ENCODE peak calls at places on chromosomes 1 and 21, in eight cellular contexts. M, W, E, U, O, Y, S and C are unnamed samples.

GRCh38 chr1:214966366-214966765 is 116.2 kb upstream of the KCNK2 start:
- DNase-seq in S (peak), Y (peak), O (no peak), W (no peak), E (no peak), U (peak), M (no peak), C (no peak)

GRCh38 chr1:32014937-32015363 is 1.3 kb downstream of the KHDRBS1 start:
- DNase-seq in S (peak), Y (no peak), O (no peak), M (peak), U (no peak), E (no peak), W (no peak), C (no peak)

GRCh38 chr1:85344256-85344694 is 67.8 kb upstream of the BCL10 start:
- DNase-seq in W (no peak), O (peak), E (peak), Y (peak), M (peak), S (peak), U (no peak), C (no peak)

GRCh38 chr1:26739251-26739914 is 43.6 kb downstream of the ARID1A start:
- DNase-seq in Y (no peak), O (no peak), E (no peak), S (no peak), U (no peak), W (no peak), M (no peak), C (no peak)

GRCh38 chr1:27535386-27535785 is 45.4 kb upstream of the WASF2 start:
- DNase-seq in M (no peak), Y (no peak), U (no peak), E (no peak), S (no peak), W (no peak), O (no peak), C (no peak)

GRCh38 chr1:29550119-29550841 is 314.0 kb downstream of the PTPRU start:
- DNase-seq in E (peak), M (no peak), Y (no peak), O (no peak), U (no peak), S (no peak), W (no peak), C (no peak)

GRCh38 chr21:26835027-26835713 is 10.0 kb downstream of the ADAMTS1 start:
- DNase-seq in S (peak), W (no peak), O (no peak), M (no peak), E (no peak), U (no peak), Y (peak), C (no peak)

GRCh38 chr21:43953028-43953427 is 59.1 kb upstream of the TRAPPC10 start:
- DNase-seq in M (no peak), O (no peak), Y (no peak), E (no peak), U (peak), S (no peak), W (no peak), C (no peak)

GRCh38 chr1:39933956-39934941 is 20.7 kb upstream of the MFSD2A start:
- DNase-seq in U (peak), O (peak), S (peak), W (peak), Y (peak), M (no peak), E (peak), C (no peak)

GRCh38 chr1:93525431-93525830 is 77.5 kb downstream of the FNBP1L start:
- DNase-seq in M (no peak), E (no peak), Y (no peak), U (no peak), W (no peak), S (peak), O (no peak), C (no peak)

GRCh38 chr1:94597701-94598100 is 56.1 kb upstream of the F3 start:
- DNase-seq in O (no peak), S (peak), E (no peak), M (no peak), Y (peak), U (no peak), W (no peak), C (no peak)

GRCh38 chr1:51955797-51956527 is 34.5 kb downstream of the RAB3B start:
- DNase-seq in Y (no peak), W (no peak), S (no peak), E (no peak), M (peak), O (no peak), U (no peak), C (no peak)

GRCh38 chr1:17617787-17618557 is 78.5 kb downstream of the ARHGEF10L start:
- DNase-seq in U (peak), M (no peak), O (no peak), E (no peak), S (peak), Y (peak), W (no peak), C (peak)

GRCh38 chr1:17621691-17622090 is 82.2 kb downstream of the ARHGEF10L start:
- DNase-seq in E (no peak), Y (no peak), M (no peak), S (no peak), U (no peak), W (no peak), O (no peak), C (no peak)

GRCh38 chr1:17618558-17619247 is 79.2 kb downstream of the ARHGEF10L start:
- DNase-seq in O (no peak), U (peak), Y (no peak), M (no peak), W (no peak), E (no peak), S (no peak), C (no peak)

GRCh38 chr1:17622823-17623222 is 83.3 kb downstream of the ARHGEF10L start:
- DNase-seq in U (peak), S (no peak), Y (no peak), W (no peak), O (no peak), E (no peak), M (no peak), C (no peak)

GRCh38 chr1:17620448-17620847 is 81.0 kb downstream of the ARHGEF10L start:
- DNase-seq in W (no peak), U (no peak), Y (no peak), E (no peak), M (no peak), S (no peak), O (no peak), C (no peak)
- H3K4me3 ChIP-seq in W (no peak), U (peak), Y (no peak), E (no peak), M (no peak), S (no peak), O (no peak), C (no peak)

GRCh38 chr1:156491151-156491949 is 9.2 kb downstream of the MEF2D start:
- DNase-seq in M (peak), E (no peak), Y (no peak), W (no peak), O (no peak), S (peak), U (peak), C (no peak)

GRCh38 chr1:156490401-156491032 is 10.1 kb downstream of the MEF2D start:
- DNase-seq in M (peak), E (peak), Y (no peak), S (peak), U (peak), O (no peak), W (no peak), C (no peak)

GRCh38 chr1:156488566-156489165 is 11.9 kb downstream of the MEF2D start:
- DNase-seq in U (no peak), Y (no peak), O (no peak), W (no peak), S (no peak), M (peak), E (no peak), C (no peak)

GRCh38 chr1:156489166-156489934 is 11.2 kb downstream of the MEF2D start:
- DNase-seq in U (peak), S (peak), E (peak), O (no peak), M (peak), W (no peak), Y (no peak), C (no peak)

GRCh38 chr1:156489935-156490293 is 10.7 kb downstream of the MEF2D start:
- DNase-seq in W (no peak), S (no peak), E (no peak), U (no peak), O (no peak), Y (no peak), M (no peak), C (no peak)
- H3K4me3 ChIP-seq in W (no peak), S (peak), E (no peak), U (peak), O (no peak), Y (no peak), M (peak), C (peak)

DNA sequence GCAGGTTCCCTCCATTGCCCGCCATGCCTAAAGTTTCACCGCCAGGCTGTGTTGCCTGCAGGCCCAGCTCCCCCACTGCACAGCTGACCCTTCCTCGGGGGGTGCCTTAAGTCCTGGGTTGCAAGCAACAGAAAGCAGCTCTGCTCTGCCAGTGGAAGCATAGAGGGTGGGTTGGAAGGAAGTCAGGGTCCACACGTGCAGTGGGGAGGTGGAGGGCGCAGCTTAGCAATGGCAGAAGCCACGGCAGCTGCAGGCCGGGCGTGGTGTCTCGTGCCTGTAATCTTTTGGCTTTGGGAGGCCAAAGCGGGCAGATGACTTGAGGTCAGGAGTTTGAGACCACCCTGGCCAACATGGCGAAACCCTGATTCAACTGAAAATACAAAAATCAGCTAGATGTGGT is 106.3 kb upstream of the TMEM51 start:
- DNase-seq in W (no peak), U (no peak), M (no peak), E (no peak), O (no peak), S (no peak), Y (no peak), C (no peak)
- H3K4me3 ChIP-seq in W (no peak), U (no peak), M (no peak), E (no peak), O (no peak), S (no peak), Y (no peak), C (no peak)

DNA sequence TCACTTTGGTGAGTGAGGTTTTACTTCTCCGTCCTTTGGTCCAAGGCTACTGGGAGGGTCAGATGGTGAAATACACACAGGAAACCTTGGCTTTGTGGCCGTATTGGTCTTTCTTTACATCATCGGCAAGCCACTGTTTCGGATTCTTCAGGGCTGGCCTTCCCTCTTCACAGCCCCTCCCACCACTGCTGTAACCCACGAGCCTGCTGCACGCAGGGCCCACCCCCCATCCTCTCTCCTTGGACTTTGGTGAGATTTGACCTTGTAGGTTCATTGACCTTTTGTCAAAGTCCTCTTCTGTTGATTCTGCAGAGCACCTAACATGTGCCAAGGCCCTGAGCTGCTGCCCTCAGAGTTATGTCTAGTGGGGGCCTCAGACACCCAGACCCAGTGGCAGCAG is 328.6 kb downstream of the CAMTA1 start:
- DNase-seq in O (no peak), M (no peak), U (no peak), Y (no peak), E (no peak), S (no peak), W (no peak), C (no peak)
- H3K4me3 ChIP-seq in O (no peak), M (no peak), U (no peak), Y (no peak), E (no peak), S (no peak), W (no peak), C (no peak)

DNA sequence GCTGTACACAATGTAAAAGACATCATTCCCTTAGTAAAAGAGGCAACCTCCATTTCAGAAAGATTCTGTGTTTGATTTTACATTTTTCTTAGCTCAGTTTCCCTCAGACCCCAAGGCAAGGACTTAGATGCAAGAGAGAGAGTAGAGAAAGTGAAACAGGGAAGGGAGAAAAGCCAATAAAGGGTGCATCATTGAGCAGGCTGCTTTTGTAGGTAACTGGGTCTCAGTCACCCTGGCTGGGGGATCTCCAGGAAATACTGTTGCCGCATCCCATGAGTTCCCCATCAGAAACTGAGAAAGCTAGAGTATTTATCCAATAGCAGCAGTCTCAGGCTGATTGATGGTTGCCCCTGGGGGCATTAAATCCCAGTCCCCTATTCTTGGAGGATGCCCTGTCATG is 23.1 kb upstream of the DNAH14 start:
- DNase-seq in M (no peak), O (no peak), U (no peak), Y (no peak), W (no peak), S (no peak), E (no peak), C (no peak)
- H3K4me3 ChIP-seq in M (no peak), O (no peak), U (no peak), Y (no peak), W (no peak), S (no peak), E (no peak), C (no peak)

GRCh38 chr21:18178509-18178908 is 66.1 kb upstream of the CHODL start:
- DNase-seq in O (no peak), U (no peak), S (no peak), Y (no peak), W (no peak), M (no peak), E (no peak), C (no peak)
- H3K4me3 ChIP-seq in O (no peak), U (no peak), S (no peak), Y (no peak), W (no peak), M (no peak), E (no peak), C (no peak)

DNA sequence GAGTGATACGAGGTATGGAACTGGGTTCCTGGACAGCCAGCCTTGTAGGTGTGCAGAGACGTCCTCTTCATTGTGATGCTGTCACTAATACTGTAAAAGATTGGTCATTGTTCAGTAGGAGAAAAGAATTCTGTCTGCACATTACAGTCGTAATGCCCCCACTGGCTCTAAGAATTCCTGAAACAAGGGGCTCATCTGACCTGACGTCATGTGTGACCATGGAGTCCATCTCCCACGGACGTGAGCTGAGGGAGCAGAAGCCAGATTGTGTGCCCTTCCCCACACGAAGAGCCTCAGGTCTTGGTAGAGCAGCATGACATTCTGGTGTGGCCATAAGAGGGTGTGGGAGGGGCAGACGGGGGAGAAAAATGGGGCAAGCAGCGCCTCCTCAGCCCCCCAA is 41.7 kb downstream of the POFUT2 start:
- DNase-seq in E (no peak), S (no peak), M (no peak), O (no peak), W (no peak), U (no peak), Y (no peak), C (no peak)
- H3K4me3 ChIP-seq in E (no peak), S (no peak), M (no peak), O (no peak), W (no peak), U (no peak), Y (no peak), C (no peak)

DNA sequence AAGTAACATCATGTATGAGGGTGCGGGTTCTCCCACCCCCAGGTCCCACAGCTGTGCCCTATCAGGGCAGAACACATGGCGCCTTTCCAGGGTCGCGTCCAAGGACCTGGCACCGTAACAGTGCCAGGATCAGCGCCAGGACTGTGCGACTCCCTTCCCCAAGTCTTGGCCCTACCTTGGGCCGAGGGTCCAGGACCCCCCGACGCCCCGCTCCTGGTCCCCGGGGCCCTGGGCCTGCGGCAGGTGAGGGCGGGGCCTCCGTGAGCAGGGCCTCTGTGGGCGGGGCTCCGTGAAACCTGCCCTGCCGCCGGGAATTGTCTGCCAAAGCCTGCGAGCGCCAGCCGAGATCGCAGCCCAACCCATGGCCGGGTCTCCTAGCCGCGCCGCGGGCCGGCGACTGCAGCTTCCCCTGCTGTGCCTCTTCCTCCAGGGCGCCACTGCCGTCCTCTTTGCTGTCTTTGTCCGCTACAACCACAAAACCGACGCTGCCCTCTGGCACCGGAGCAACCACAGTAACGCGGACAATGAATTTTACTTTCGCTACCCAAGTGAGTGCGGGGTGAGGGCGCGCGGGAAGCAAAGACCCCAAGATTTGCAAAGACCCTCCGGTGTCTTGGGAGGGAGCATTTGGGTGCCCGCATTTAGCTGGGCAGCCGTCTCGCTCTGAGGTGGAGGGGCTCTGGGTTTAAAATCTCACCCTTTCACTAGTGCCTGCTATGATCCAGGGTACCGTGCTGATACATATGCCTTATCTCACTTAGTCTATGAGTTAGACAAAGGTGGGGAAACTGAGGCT is at the start of gene RHBG:
- DNase-seq in U (no peak), W (no peak), S (peak), E (peak), M (no peak), Y (peak), O (peak), C (no peak)
- H3K4me3 ChIP-seq in U (peak), W (peak), S (peak), E (peak), M (no peak), Y (peak), O (peak), C (peak)

GRCh38 chr1:162366149-162366548 is 10.5 kb downstream of the SPATA46 start:
- DNase-seq in M (no peak), O (no peak), U (no peak), W (no peak), Y (no peak), E (no peak), S (no peak), C (no peak)

GRCh38 chr1:162367772-162368171 is 8.9 kb downstream of the SPATA46 start:
- DNase-seq in O (no peak), E (no peak), W (no peak), S (no peak), Y (no peak), U (no peak), M (no peak), C (no peak)

GRCh38 chr1:162365284-162366041 is 11.2 kb downstream of the SPATA46 start:
- DNase-seq in O (no peak), W (no peak), U (no peak), S (no peak), Y (no peak), M (no peak), E (no peak), C (no peak)

GRCh38 chr1:162367073-162367472 is 9.6 kb downstream of the SPATA46 start:
- DNase-seq in O (no peak), Y (no peak), U (no peak), W (no peak), S (no peak), E (no peak), M (no peak), C (no peak)

DNA sequence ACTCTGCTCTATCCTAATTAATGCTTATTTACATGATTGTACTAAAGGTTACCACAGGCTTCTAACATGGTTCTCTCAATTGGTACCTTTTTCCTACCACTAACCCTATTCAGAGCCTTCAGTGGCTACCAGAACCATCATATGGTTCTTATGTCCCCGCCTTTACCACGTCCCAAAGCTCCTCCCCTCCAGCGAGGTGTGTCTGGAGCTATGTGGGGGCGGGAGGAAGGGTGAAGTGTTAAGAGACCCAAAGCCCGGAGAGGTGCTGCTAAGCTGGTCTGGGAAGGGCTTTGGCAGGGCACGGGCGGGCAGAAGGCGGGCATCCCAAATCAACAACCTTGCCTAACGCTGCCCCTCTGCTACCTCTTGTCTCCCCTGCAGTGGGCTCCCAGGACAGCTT is 10.0 kb downstream of the SPATA46 start:
- DNase-seq in S (no peak), O (no peak), U (no peak), Y (no peak), M (no peak), E (no peak), W (no peak), C (no peak)
- H3K4me3 ChIP-seq in S (no peak), O (no peak), U (no peak), Y (peak), M (no peak), E (no peak), W (no peak), C (peak)